ENCODE peak calls at places on chromosomes 7 and 10, in five cellular contexts. F is IMR-90, X is mesenchymal stem cell, Z is H9, C is neuronal stem cell. E is an unnamed sample.

GRCh38 chr7:40306596-40306995 is 171.8 kb downstream of the SUGCT start:
- DNase-seq in X (peak; percentile 41), C (no peak), Z (no peak), F (peak; percentile 62), E (no peak)

GRCh38 chr7:144568234-144568633 is 164.7 kb upstream of the NOBOX start:
- DNase-seq in F (no peak), Z (no peak), X (no peak), C (no peak), E (no peak)

GRCh38 chr10:122040786-122041185 is 51.8 kb downstream of the TACC2 start:
- DNase-seq in C (no peak), X (no peak), Z (no peak), F (no peak), E (no peak)

GRCh38 chr7:39595102-39595620 is 28.2 kb upstream of the RALA start:
- DNase-seq in C (no peak), Z (no peak), X (peak; percentile 63), F (peak; percentile 50), E (no peak)

GRCh38 chr10:15719899-15720634 is at the start of gene ITGA8:
- DNase-seq in C (peak; percentile 57), F (no peak), X (peak; percentile 71), Z (peak; percentile 65), E (peak; percentile 83)

GRCh38 chr7:93159490-93159889 is 11.3 kb upstream of the SAMD9L start:
- DNase-seq in C (no peak), Z (no peak), F (peak; percentile 48), X (peak; percentile 64), E (no peak)

GRCh38 chr10:78332013-78332412 is 298.4 kb downstream of the RPS24 start:
- DNase-seq in Z (no peak), C (no peak), X (no peak), F (no peak), E (no peak)

GRCh38 chr7:134669845-134670373 is 23.3 kb downstream of the BPGM start:
- DNase-seq in X (peak; percentile 97), C (no peak), Z (no peak), F (peak; percentile 96), E (no peak)

GRCh38 chr10:97127960-97128850 is 57.6 kb downstream of the SLIT1 start:
- DNase-seq in C (no peak), Z (no peak), X (no peak), F (no peak), E (no peak)

GRCh38 chr7:19268737-19269136 is 123.5 kb upstream of the FERD3L start:
- DNase-seq in Z (no peak), C (no peak), X (no peak), F (peak; percentile 49), E (no peak)

GRCh38 chr7:130409067-130409721 is 28.9 kb downstream of the CPA1 start:
- DNase-seq in X (peak; percentile 57), Z (no peak), F (peak; percentile 31), C (no peak), E (no peak)

GRCh38 chr10:92432596-92432995 is 141.3 kb downstream of the IDE start:
- DNase-seq in X (no peak), F (no peak), Z (no peak), C (no peak), E (no peak)

GRCh38 chr10:96352587-96352986 is 6.2 kb downstream of the OPALIN start:
- DNase-seq in X (no peak), C (no peak), Z (no peak), F (no peak), E (no peak)

GRCh38 chr10:20871970-20872369 is 25.1 kb downstream of the NEBL start:
- DNase-seq in Z (no peak), C (no peak), X (no peak), F (no peak), E (no peak)

DNA sequence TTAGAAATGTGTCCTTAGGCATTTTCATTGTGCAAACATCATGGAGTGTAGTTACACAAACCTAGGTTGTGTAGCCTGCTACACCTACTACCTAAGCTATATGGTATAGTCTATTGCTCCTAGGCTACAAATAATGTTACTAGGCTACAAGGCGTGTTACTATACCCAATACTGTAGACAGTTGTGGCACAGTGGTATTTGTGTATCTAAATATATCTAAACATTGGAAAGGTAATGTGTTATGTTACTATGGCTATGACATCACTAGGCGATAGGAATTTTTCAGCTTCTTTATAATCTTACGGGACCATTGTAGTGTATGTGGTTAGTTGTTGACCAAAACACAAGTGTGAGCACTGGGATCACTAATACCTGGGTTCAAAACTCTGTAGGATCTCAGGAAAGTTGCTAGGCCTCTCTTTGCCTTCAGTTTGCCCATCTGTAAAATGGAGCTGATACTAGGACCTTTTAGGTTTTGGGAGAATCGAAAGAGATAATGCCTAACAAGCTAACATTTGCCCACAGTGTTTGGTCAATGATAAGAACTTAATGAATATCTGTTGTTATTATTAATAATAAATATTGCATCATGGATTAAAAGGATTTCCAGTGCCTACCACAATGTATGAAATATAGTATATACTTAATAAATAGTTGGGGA is 2.8 kb downstream of the BICC1 start:
- DNase-seq in F (no peak), C (no peak), Z (no peak), X (no peak), E (no peak)
- H3K27ac ChIP-seq in F (no peak overlapping the region), C (no peak overlapping the region), Z (no peak overlapping the region), X (peak overlapping the region; percentile 90), E (no peak overlapping the region)

GRCh38 chr10:86958109-86958830 is at the start of gene SNCG:
- DNase-seq in X (no peak), C (no peak), Z (peak; percentile 48), F (no peak), E (no peak)

GRCh38 chr10:86960863-86961434 is 2.5 kb downstream of the SNCG start:
- DNase-seq in C (no peak), Z (peak; percentile 34), F (no peak), X (no peak), E (no peak)

GRCh38 chr10:86958831-86959736 is 685 bp downstream of the SNCG start:
- DNase-seq in F (peak; percentile 78), X (peak; percentile 78), C (no peak), Z (peak; percentile 58), E (peak; percentile 79)

GRCh38 chr10:86960003-86960862 is 1.8 kb downstream of the SNCG start:
- DNase-seq in C (no peak), X (peak; percentile 80), F (peak; percentile 65), Z (peak; percentile 79), E (peak; percentile 87)

GRCh38 chr10:86959737-86960002 is 1.3 kb downstream of the SNCG start:
- DNase-seq in Z (no peak), C (no peak), X (no peak), F (no peak), E (no peak)
- H2BK120ac ChIP-seq in Z (no peak overlapping the region), C (peak overlapping the region; percentile 75), X (peak overlapping the region; percentile 66), F (peak overlapping the region; percentile 98), E (peak overlapping the region; percentile 1)

GRCh38 chr7:99229234-99229633 is 21.3 kb upstream of the KPNA7 start:
- DNase-seq in X (no peak), F (no peak), C (no peak), Z (no peak), E (no peak)

GRCh38 chr7:99219185-99219767 is 11.4 kb upstream of the KPNA7 start:
- DNase-seq in C (no peak), Z (no peak), X (no peak), F (no peak), E (no peak)

GRCh38 chr7:99221866-99222265 is 14.0 kb upstream of the KPNA7 start:
- DNase-seq in C (no peak), Z (no peak), F (no peak), X (no peak), E (no peak)

GRCh38 chr7:99219985-99220384 is 12.1 kb upstream of the KPNA7 start:
- DNase-seq in F (no peak), Z (no peak), X (no peak), C (no peak), E (no peak)

DNA sequence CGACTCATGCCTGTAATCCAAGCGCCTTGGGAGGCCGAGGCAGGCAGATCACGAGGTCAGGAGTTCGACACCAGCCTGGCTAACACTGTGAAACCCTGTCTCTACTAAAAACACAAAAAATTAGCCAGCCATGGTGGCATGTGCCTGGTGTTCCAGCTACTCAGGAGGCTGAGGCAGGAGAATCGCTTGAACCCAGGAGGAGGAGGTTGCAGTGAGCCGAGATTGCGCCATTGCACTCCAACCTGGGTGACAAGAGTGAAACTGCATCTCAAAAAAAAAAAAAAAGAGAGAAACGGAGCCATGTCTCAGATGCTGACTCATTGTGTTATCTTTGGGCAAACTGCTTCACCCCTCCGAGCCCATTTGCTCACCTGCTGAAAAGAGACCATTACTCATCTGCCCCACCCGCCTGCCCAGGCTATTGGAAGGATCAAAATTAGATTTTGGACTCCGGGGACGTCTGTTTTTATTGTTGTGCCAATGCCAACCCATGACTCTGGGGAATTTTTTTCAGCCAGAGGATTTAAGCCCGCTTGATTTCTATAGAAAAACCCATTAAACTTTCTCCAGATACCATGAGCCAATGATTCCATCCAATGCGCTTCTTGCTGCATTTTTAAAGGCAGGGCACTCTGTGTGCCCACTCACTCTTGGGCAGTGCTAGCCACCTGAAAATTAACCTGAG is 16.5 kb upstream of the KPNA7 start:
- DNase-seq in F (peak; percentile 51), C (no peak), Z (no peak), X (no peak), E (peak; percentile 32)
- H3K27ac ChIP-seq in F (no peak overlapping the region), C (no peak overlapping the region), Z (no peak overlapping the region), X (no peak overlapping the region), E (no peak overlapping the region)

GRCh38 chr7:44122529-44122928 is 819 bp downstream of the POLD2 start:
- DNase-seq in X (no peak), F (no peak), Z (no peak), C (no peak), E (no peak)

GRCh38 chr7:44123190-44124003 is at the start of gene POLD2:
- DNase-seq in F (peak; percentile 92), C (peak; percentile 95), X (peak; percentile 98), Z (peak; percentile 97), E (peak; percentile 98)

GRCh38 chr7:44120395-44120794 is 3.0 kb downstream of the POLD2 start:
- DNase-seq in C (no peak), F (no peak), Z (no peak), X (no peak), E (no peak)

GRCh38 chr7:44119829-44120380 is 3.4 kb downstream of the POLD2 start:
- DNase-seq in X (no peak), Z (no peak), F (no peak), C (no peak), E (no peak)

DNA sequence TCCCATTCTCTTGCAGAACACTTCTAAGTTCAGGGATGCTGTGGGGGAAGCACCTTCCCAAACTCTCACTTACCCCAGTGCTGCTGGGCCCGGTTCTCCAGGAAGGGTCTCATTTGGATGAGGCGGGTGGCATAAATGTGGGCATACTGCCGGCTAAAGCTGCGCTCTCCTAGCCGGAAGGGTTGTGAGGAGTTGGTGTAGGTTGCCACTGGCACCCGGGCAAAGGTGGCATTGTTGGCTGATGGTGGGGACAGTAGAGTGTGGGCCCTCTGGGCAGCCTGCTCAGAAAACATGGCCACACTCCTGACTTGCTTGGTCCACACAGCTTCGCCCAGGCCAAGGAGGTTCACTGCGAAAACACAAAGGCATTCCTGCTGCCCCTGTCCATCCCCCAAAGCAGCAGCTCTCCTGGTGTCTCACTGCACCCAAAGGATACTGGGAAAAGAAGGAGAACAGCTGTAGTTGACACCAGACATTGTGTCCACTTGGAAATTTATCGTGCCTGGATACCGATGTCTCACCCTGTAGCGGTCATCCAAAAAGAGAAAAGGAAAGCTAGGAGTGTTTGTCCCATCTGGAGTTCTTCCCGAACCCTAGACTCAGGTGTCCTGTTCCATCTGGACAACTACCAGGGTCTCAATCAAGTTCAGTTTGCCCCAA is 1.5 kb downstream of the POLD2 start:
- DNase-seq in X (no peak), C (no peak), F (no peak), Z (no peak), E (no peak)
- H2BK120ac ChIP-seq in X (no peak overlapping the region), C (no peak overlapping the region), F (no peak overlapping the region), Z (no peak overlapping the region), E (no peak overlapping the region)